ENCODE peak calls at places on chromosomes 6 and 20, in seven cellular contexts. F is GM12878, E is GM12892, W is SK-N-SH, P is K562, I is H1, O is HepG2. C is an unnamed sample.

GRCh38 chr6:71386215-71386614 is 97.6 kb downstream of the OGFRL1 start:
- DNase-seq in P (no peak), O (no peak), E (no peak), F (no peak), I (no peak), W (no peak), C (no peak)

GRCh38 chr6:16767765-16768514 is 6.7 kb upstream of the ATXN1 start:
- DNase-seq in W (no peak), I (no peak), O (no peak), F (no peak), E (no peak), P (no peak), C (no peak)

GRCh38 chr6:144480518-144480917 is 195.4 kb downstream of the UTRN start:
- DNase-seq in O (no peak), E (no peak), P (no peak), F (no peak), W (no peak), I (no peak), C (no peak)

GRCh38 chr6:12064125-12064524 is 52.0 kb downstream of the HIVEP1 start:
- DNase-seq in P (no peak), I (no peak), E (no peak), O (no peak), F (no peak), W (no peak), C (no peak)

GRCh38 chr6:91678679-91679078 is 1091.8 kb upstream of the MAP3K7 start:
- DNase-seq in E (no peak), O (no peak), F (no peak), I (no peak), P (no peak), W (no peak), C (no peak)

GRCh38 chr6:134010400-134010799 is 42.0 kb downstream of the SLC2A12 start:
- DNase-seq in F (no peak), W (no peak), P (no peak), I (no peak), E (no peak), O (no peak), C (no peak)

GRCh38 chr6:156617376-156617775 is 159.8 kb upstream of the ARID1B start:
- DNase-seq in I (no peak), P (peak), W (no peak), O (peak), F (no peak), E (no peak), C (no peak)

GRCh38 chr6:138692058-138692977 is 81.3 kb upstream of the CCDC28A start:
- DNase-seq in O (peak), E (peak), P (peak), F (no peak), W (peak), I (no peak), C (peak)

GRCh38 chr6:75318900-75319299 is 34.3 kb upstream of the TMEM30A start:
- DNase-seq in W (no peak), E (no peak), F (no peak), O (no peak), I (no peak), P (no peak), C (no peak)

GRCh38 chr6:3838992-3839867 is 9.9 kb upstream of the FAM50B start:
- DNase-seq in W (no peak), P (no peak), F (no peak), E (no peak), I (no peak), O (peak), C (no peak)

GRCh38 chr6:36677753-36678487 is 594 bp upstream of the CDKN1A start:
- DNase-seq in E (no peak), F (no peak), W (no peak), P (no peak), O (peak), I (no peak), C (no peak)

GRCh38 chr20:50533464-50533863 is 23.3 kb downstream of the PTPN1 start:
- DNase-seq in W (no peak), F (no peak), E (no peak), I (no peak), P (no peak), O (no peak), C (no peak)

GRCh38 chr6:4870821-4871494 is 94.8 kb downstream of the CDYL start:
- DNase-seq in W (no peak), P (no peak), F (no peak), E (no peak), I (no peak), O (no peak), C (no peak)

GRCh38 chr20:52524865-52525264 is 333.3 kb upstream of the ZFP64 start:
- DNase-seq in I (no peak), W (no peak), E (no peak), O (no peak), F (no peak), P (no peak), C (no peak)

GRCh38 chr6:164534070-164534766 is 775.2 kb downstream of the C6orf118 start:
- DNase-seq in F (no peak), P (no peak), I (no peak), E (no peak), W (no peak), O (no peak), C (no peak)

GRCh38 chr20:47400685-47401084 is 44.2 kb upstream of the ZMYND8 start:
- DNase-seq in W (peak), F (no peak), P (peak), O (no peak), I (no peak), E (no peak), C (no peak)

GRCh38 chr6:43687079-43687436 is 533 bp downstream of the MRPS18A start:
- DNase-seq in F (no peak), E (no peak), P (no peak), W (no peak), O (no peak), I (no peak), C (no peak)

GRCh38 chr6:41273699-41274098 is 12.8 kb downstream of the TREM1 start:
- DNase-seq in F (no peak), E (no peak), O (no peak), I (no peak), P (no peak), W (no peak), C (no peak)

GRCh38 chr6:116139917-116140316 is 14.0 kb upstream of the COL10A1 start:
- DNase-seq in W (no peak), E (no peak), F (no peak), I (no peak), P (no peak), O (peak), C (no peak)

GRCh38 chr6:144179817-144180216 is 29.5 kb downstream of the STX11 start:
- DNase-seq in O (no peak), E (no peak), I (no peak), F (no peak), W (no peak), P (no peak), C (no peak)

GRCh38 chr6:93300661-93301060 is 118.7 kb downstream of the EPHA7 start:
- DNase-seq in P (no peak), W (no peak), F (no peak), O (no peak), I (no peak), E (no peak), C (no peak)

GRCh38 chr20:63947638-63948456 is 8.4 kb downstream of the UCKL1 start:
- DNase-seq in E (no peak), P (no peak), O (no peak), W (no peak), I (no peak), F (no peak), C (no peak)

GRCh38 chr20:63830821-63831593 is at the start of gene ZBTB46:
- DNase-seq in I (no peak), W (peak), P (peak), E (peak), F (no peak), O (no peak), C (peak)

GRCh38 chr6:126880926-126881325 is 237.5 kb upstream of the RSPO3 start:
- DNase-seq in W (no peak), I (no peak), F (no peak), O (no peak), E (no peak), P (no peak), C (no peak)

GRCh38 chr6:136166815-136167214 is 83.3 kb downstream of the MTFR2 start:
- DNase-seq in W (no peak), E (no peak), P (no peak), I (no peak), F (no peak), O (no peak), C (no peak)

GRCh38 chr6:136169356-136169755 is 80.8 kb downstream of the MTFR2 start:
- DNase-seq in E (no peak), O (no peak), P (no peak), W (no peak), I (no peak), F (no peak), C (no peak)

GRCh38 chr6:136174510-136174909 is 75.6 kb downstream of the MTFR2 start:
- DNase-seq in E (no peak), O (no peak), F (no peak), I (no peak), W (no peak), P (no peak), C (no peak)

GRCh38 chr6:136173519-136174507 is 76.3 kb downstream of the MTFR2 start:
- DNase-seq in W (peak), O (no peak), E (no peak), P (no peak), F (no peak), I (no peak), C (no peak)

DNA sequence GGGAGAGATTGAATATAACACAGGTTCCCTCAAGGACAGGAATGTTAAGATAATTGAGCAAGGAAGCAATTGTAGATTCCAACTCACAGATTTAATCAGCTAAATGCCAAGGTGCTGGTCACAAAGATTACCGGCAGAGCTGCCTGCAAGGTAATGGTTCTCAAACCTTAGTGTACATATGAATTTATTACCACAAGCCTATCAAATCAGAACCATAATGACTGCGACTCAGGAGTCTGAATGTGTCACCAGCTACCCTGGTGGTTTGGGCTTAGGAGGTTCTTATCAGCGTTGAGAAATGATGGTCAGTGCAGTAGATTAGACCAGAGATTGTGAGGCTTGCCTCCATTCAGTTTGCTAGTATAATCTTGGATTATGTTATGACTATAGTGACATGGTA is 78.9 kb downstream of the MTFR2 start:
- DNase-seq in E (no peak), F (no peak), P (no peak), I (no peak), W (no peak), O (no peak), C (no peak)
- TF ChIP-seq TAF1 in E (no peak), F (no peak), P (no peak), I (no peak), W (no peak), O (no peak), C (no peak)

GRCh38 chr6:55833284-55833683 is 42.1 kb downstream of the BMP5 start:
- DNase-seq in P (no peak), E (no peak), W (no peak), O (no peak), I (no peak), F (no peak), C (no peak)

GRCh38 chr6:55822815-55823214 is 52.6 kb downstream of the BMP5 start:
- DNase-seq in P (no peak), E (no peak), O (no peak), I (no peak), W (no peak), F (no peak), C (no peak)

GRCh38 chr6:55826941-55827340 is 48.4 kb downstream of the BMP5 start:
- DNase-seq in I (no peak), E (no peak), P (no peak), O (no peak), F (no peak), W (no peak), C (no peak)

GRCh38 chr6:55825402-55826051 is 49.9 kb downstream of the BMP5 start:
- DNase-seq in I (no peak), P (no peak), O (no peak), E (no peak), W (no peak), F (no peak), C (no peak)

DNA sequence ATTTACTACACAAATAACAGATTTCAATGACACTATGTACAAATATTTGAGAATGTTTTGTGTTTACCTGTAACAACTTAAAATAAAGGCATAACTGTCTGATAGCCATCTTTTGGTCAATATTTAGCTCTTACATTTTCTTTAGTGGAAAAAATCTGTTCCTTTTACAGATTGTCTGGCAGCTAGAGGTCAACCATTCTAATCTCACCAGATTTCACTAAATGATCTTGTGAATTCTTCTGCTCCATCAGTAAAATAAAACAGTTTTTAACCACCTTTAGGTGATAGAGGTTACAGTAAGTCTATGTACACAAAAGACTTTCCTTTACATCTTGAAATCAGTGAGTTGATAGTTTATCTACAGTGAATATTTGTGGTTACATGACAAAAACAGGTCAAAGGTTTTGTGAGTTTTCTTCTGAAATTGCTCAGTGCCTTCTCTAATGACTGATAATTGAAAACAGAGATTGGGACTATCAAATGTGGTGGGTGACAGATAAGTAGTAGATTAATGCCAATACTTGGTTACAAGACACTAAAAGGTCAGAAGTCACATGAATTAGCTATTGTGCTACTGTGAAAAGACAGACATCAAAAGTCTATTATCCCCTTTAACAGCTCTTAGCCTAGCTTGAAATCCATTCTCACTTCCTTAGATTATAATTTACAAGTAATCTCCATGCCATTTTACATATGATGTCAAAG is 47.4 kb downstream of the BMP5 start:
- DNase-seq in E (no peak), W (no peak), I (no peak), O (peak), F (no peak), P (no peak), C (no peak)
- TF ChIP-seq POLR2AphosphoS5 in E (no peak), W (no peak), I (no peak), O (no peak), F (no peak), P (no peak), C (no peak)

DNA sequence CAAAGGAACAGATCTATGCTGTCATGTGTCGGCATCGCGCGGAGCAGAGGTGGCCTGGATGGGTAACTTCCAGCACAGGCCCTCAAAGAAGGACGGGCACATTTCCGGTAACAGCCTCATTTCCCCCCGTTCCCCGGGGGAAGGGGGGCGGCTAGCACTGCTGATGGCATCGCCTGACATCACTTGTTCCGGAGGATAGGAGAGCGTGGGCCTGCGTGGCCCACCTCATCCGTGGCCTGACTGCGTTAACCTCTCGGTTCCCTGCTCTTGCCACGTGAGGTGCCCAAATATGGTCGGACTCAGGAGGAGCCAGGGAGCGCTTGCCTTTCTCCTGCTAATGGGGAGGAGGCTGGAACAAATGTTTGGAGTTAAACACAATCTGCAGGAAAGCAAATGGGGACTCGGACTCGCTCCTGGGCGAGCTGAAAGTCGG is at the start of gene AKAP12:
- DNase-seq in E (no peak), I (peak), P (no peak), O (no peak), W (no peak), F (no peak), C (no peak)
- TF ChIP-seq TAF1 in E (no peak), I (no peak), P (no peak), O (no peak), W (no peak), F (no peak), C (no peak)

DNA sequence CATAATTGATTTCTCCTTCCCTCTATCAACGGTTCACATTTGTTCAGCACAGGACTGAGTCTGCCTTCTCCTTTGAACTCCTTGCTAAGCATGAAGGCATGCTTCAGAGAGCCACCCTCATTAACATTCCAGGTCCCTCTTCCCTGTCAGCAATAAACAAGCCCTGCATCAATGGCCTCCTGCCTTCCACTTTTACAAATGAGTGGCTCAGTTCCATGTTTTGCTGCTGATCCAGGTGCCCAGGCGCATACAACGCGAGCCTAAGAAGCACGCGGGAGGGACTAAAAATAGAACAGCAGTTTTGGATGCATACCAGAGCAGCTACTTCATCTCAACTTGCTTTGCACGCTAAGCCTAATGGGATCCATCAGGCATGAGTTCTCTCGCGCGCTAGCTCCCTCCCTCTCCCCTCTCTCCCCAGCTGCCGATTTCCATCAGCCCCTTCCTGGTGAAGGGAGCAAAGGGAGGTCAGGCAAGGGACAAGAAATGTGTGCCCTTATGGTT is 53.4 kb downstream of the TRAF3IP2 start:
- DNase-seq in E (no peak), W (peak), P (no peak), O (no peak), I (peak), F (no peak), C (no peak)
- TF ChIP-seq POLR2AphosphoS5 in E (no peak), W (no peak), P (no peak), O (no peak), I (no peak), F (no peak), C (no peak)

GRCh38 chr6:56938634-56939294 is 16.1 kb upstream of the BEND6 start:
- DNase-seq in W (no peak), O (peak), P (no peak), E (no peak), F (no peak), I (no peak), C (no peak)
- TF ChIP-seq TAF1 in W (peak), O (no peak), P (no peak), E (no peak), F (no peak), I (no peak), C (no peak)

DNA sequence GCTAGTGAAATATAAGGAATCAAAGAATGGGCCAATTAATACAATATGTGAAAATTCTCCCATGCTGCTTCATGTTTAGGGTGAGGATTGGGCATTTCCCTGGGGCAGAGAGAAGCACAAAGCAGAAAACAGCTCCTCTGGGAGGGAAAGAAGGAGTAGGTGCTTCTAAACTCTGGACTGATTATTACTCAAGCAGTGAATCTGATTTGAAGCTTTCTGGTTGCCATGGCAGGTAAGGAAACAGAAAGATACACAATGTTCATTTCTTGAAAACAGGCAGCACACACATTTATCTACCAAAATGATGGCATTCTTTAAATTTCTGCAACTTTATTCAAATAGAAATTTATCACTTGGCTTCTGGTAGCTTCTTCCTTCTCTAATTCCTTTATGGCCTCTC is 305.4 kb upstream of the CHD6 start:
- DNase-seq in E (no peak), F (no peak), W (no peak), I (no peak), P (no peak), O (no peak), C (no peak)
- TF ChIP-seq POLR2AphosphoS5 in E (no peak), F (no peak), W (no peak), I (no peak), P (no peak), O (no peak), C (no peak)

GRCh38 chr6:150322452-150322851 is 46.4 kb upstream of the IYD start:
- DNase-seq in P (no peak), O (no peak), E (no peak), I (no peak), W (no peak), F (no peak), C (no peak)

GRCh38 chr6:150327117-150327774 is 41.6 kb upstream of the IYD start:
- DNase-seq in I (no peak), P (peak), E (no peak), W (no peak), F (no peak), O (no peak), C (no peak)

GRCh38 chr6:150325093-150325772 is 43.6 kb upstream of the IYD start:
- DNase-seq in F (no peak), W (no peak), I (no peak), O (no peak), E (no peak), P (no peak), C (no peak)

GRCh38 chr6:150323205-150323604 is 45.6 kb upstream of the IYD start:
- DNase-seq in I (no peak), E (no peak), O (no peak), P (no peak), W (no peak), F (no peak), C (no peak)

GRCh38 chr6:150324044-150324443 is 44.8 kb upstream of the IYD start:
- DNase-seq in I (no peak), P (no peak), F (no peak), O (no peak), W (no peak), E (no peak), C (no peak)
- TF ChIP-seq TAF1 in I (no peak), P (no peak), F (no peak), O (no peak), W (no peak), E (no peak), C (no peak)

C was measured in GM12891.